ENCODE peak calls at places on chromosomes 7 and 10, in eight cellular contexts. V is epithelial cell of proximal tubule; L is NCI-H187; A is CD4-positive, alpha-beta memory T cell; K is right atrium auricular region; T is SHP77 treated with DMSO at 0.1 percent for 48 hours; Z is dorsolateral prefrontal cortex; C is stimulated activated naive CD8-positive, alpha-beta T cell treated with anti-CD3 and anti-CD28 coated beads, Interleukin-15, amount 100 ng/mL, for 72 hours. H is an unnamed sample.

GRCh38 chr7:139476891-139477290 is 6.6 kb downstream of the KLRG2 start:
- DNase-seq in Z (no peak), V (no peak), T (no peak), C (no peak), A (no peak), L (no peak), K (no peak), H (no peak)

GRCh38 chr10:132277311-132277741 is 30.4 kb downstream of the STK32C start:
- DNase-seq in A (no peak), V (no peak), C (no peak), T (no peak), Z (no peak), L (no peak), K (no peak), H (no peak)

GRCh38 chr7:42460948-42461347 is 223.9 kb upstream of the GLI3 start:
- DNase-seq in L (no peak), V (no peak), C (no peak), Z (no peak), A (no peak), T (no peak), K (no peak), H (no peak)

GRCh38 chr10:80454526-80455460 is 683 bp downstream of the TSPAN14 start:
- DNase-seq in K (peak), V (no peak), Z (no peak), T (no peak), C (peak), A (no peak), L (no peak), H (peak)

GRCh38 chr10:44935201-44935960 is 24.2 kb upstream of the RASSF4 start:
- DNase-seq in K (peak), C (no peak), Z (peak), V (peak), A (no peak), L (no peak), T (no peak), H (peak)

GRCh38 chr7:31763548-31763947 is 76.5 kb downstream of the PPP1R17 start:
- DNase-seq in L (no peak), V (no peak), Z (no peak), K (no peak), T (no peak), A (no peak), C (no peak), H (no peak)

GRCh38 chr10:101453791-101454718 is 100.1 kb downstream of the BTRC start:
- DNase-seq in A (peak), C (peak), Z (no peak), L (no peak), V (no peak), K (no peak), T (no peak), H (no peak)

GRCh38 chr7:1704326-1705241 is 34.5 kb downstream of the ELFN1 start:
- DNase-seq in C (peak), T (no peak), L (no peak), Z (no peak), V (no peak), A (no peak), K (no peak), H (no peak)

GRCh38 chr7:112233048-112233697 is 26.7 kb downstream of the ZNF277 start:
- DNase-seq in L (no peak), A (no peak), Z (no peak), C (no peak), T (no peak), V (no peak), K (no peak), H (no peak)

GRCh38 chr7:148142660-148143248 is 447.8 kb upstream of the C7orf33 start:
- DNase-seq in C (no peak), A (no peak), T (peak), Z (no peak), K (no peak), L (peak), V (no peak), H (no peak)

GRCh38 chr7:23469961-23470250 is 385 bp downstream of the IGF2BP3 start:
- DNase-seq in T (no peak), V (no peak), K (no peak), A (no peak), C (no peak), Z (no peak), L (no peak), H (no peak)

GRCh38 chr7:142750321-142750938 is 1.2 kb downstream of the PRSS1 start:
- DNase-seq in L (no peak), C (no peak), Z (no peak), T (no peak), K (no peak), V (no peak), A (no peak), H (no peak)

GRCh38 chr10:101843032-101843991 is at the start of gene KCNIP2:
- DNase-seq in L (peak), Z (peak), C (peak), V (no peak), T (peak), K (no peak), A (peak), H (peak)

GRCh38 chr10:77940627-77941026 is 14.1 kb upstream of the DLG5 start:
- DNase-seq in Z (no peak), C (no peak), K (no peak), T (no peak), V (no peak), L (no peak), A (no peak), H (no peak)

GRCh38 chr7:42014625-42015412 is 222.2 kb downstream of the GLI3 start:
- DNase-seq in A (peak), L (peak), V (no peak), Z (no peak), C (peak), T (peak), K (no peak), H (no peak)